ENCODE peak calls at places on chromosomes 6 and 20, in five cellular contexts. N is CD8-positive, alpha-beta memory T cell; I is iris pigment epithelial cell; L is left cardiac atrium; P is RWPE1. X is an unnamed sample.

GRCh38 chr20:1833728-1834726 is 61.2 kb upstream of the SIRPA start:
- DNase-seq in N (no peak), I (no peak), L (no peak), P (no peak), X (no peak)

GRCh38 chr6:45816674-45817297 is 198.9 kb downstream of the CLIC5 start:
- DNase-seq in N (no peak), I (no peak), L (no peak), P (no peak), X (no peak)

GRCh38 chr6:129598244-129599187 is 111.5 kb downstream of the ARHGAP18 start:
- DNase-seq in N (peak), I (peak), L (no peak), P (peak), X (no peak)

GRCh38 chr6:106825156-106825555 is 149.4 kb downstream of the CD24 start:
- DNase-seq in N (no peak), I (no peak), L (no peak), P (no peak), X (no peak)

GRCh38 chr6:159121387-159121955 is 47.7 kb upstream of the FNDC1 start:
- DNase-seq in N (no peak), I (no peak), L (no peak), P (no peak), X (no peak)

GRCh38 chr6:13406781-13407180 is 78.4 kb upstream of the TBC1D7 start:
- DNase-seq in N (no peak), I (no peak), L (no peak), P (no peak), X (no peak)

GRCh38 chr6:45445364-45445748 is 67.6 kb upstream of the SUPT3H start:
- DNase-seq in N (no peak), I (no peak), L (no peak), P (no peak), X (no peak)

GRCh38 chr20:43188234-43188653 is 1.5 kb downstream of the PTPRT start:
- DNase-seq in N (no peak), I (no peak), L (no peak), P (no peak), X (no peak)

GRCh38 chr20:61891916-61892649 is 173.6 kb downstream of the TAF4 start:
- DNase-seq in N (no peak), I (no peak), L (no peak), P (no peak), X (no peak)

GRCh38 chr6:109482913-109483743 is at the start of gene ZBTB24:
- DNase-seq in N (peak), I (peak), L (peak), P (peak), X (peak)

GRCh38 chr6:45148711-45149341 is 179.3 kb upstream of the RUNX2 start:
- DNase-seq in N (no peak), I (peak), L (no peak), P (no peak), X (no peak)

GRCh38 chr6:3740551-3741476 is 10.7 kb downstream of the PXDC1 start:
- DNase-seq in N (no peak), I (no peak), L (no peak), P (no peak), X (no peak)

GRCh38 chr6:168226832-168227434 is 92.6 kb downstream of the DACT2 start:
- DNase-seq in N (no peak), I (no peak), L (no peak), P (no peak), X (peak)

GRCh38 chr6:138205437-138206094 is 12.7 kb downstream of the PBOV1 start:
- DNase-seq in N (no peak), I (no peak), L (no peak), P (no peak), X (no peak)

GRCh38 chr6:85346196-85346595 is 103.7 kb upstream of the NT5E start:
- DNase-seq in N (no peak), I (no peak), L (no peak), P (no peak), X (no peak)

GRCh38 chr20:12941025-12941424 is 67.7 kb upstream of the SPTLC3 start:
- DNase-seq in N (no peak), I (peak), L (no peak), P (no peak), X (no peak)

GRCh38 chr6:130810307-130811030 is 16.7 kb upstream of the SMLR1 start:
- DNase-seq in N (no peak), I (no peak), L (no peak), P (no peak), X (no peak)

GRCh38 chr6:138307816-138308727 is 69.6 kb upstream of the SMIM28 start:
- DNase-seq in N (no peak), I (peak), L (peak), P (no peak), X (no peak)

GRCh38 chr6:15770347-15771143 is 107.7 kb upstream of the DTNBP1 start:
- DNase-seq in N (no peak), I (peak), L (no peak), P (no peak), X (no peak)

GRCh38 chr6:122653094-122653493 is 42.9 kb downstream of the PKIB start:
- DNase-seq in N (no peak), I (peak), L (no peak), P (peak), X (no peak)

GRCh38 chr20:22453244-22454080 is 130.9 kb downstream of the FOXA2 start:
- DNase-seq in N (no peak), I (peak), L (no peak), P (peak), X (no peak)

GRCh38 chr20:37735541-37735940 is 41.7 kb downstream of the CTNNBL1 start:
- DNase-seq in N (no peak), I (no peak), L (no peak), P (no peak), X (no peak)

GRCh38 chr6:44194326-44194725 is 22.4 kb upstream of the MYMX start:
- DNase-seq in N (no peak), I (no peak), L (no peak), P (no peak), X (no peak)

GRCh38 chr20:1895674-1896496 is 678 bp downstream of the SIRPA start:
- DNase-seq in N (no peak), I (peak), L (peak), P (peak), X (peak)

GRCh38 chr6:16168858-16169257 is 40.0 kb downstream of the MYLIP start:
- DNase-seq in N (peak), I (peak), L (no peak), P (no peak), X (no peak)

GRCh38 chr20:20079102-20079784 is 26.9 kb downstream of the CFAP61 start:
- DNase-seq in N (no peak), I (no peak), L (no peak), P (no peak), X (no peak)

GRCh38 chr20:46945465-46945864 is 50.8 kb downstream of the EYA2 start:
- DNase-seq in N (no peak), I (no peak), L (no peak), P (no peak), X (no peak)

GRCh38 chr6:130743175-130743574 is 84.0 kb upstream of the SMLR1 start:
- DNase-seq in N (no peak), I (no peak), L (no peak), P (no peak), X (no peak)